ENCODE peak calls at places on chromosomes 5 and 9, in six cellular contexts. T is A549; J is uterus; P is mammary epithelial cell; B is right atrium auricular region; N is CD8-positive, alpha-beta T cell. M is an unnamed sample. For H3K4me1, the result is how much of the 10 kb centered on the place peaks cover.

GRCh38 chr9:134328841-134329575 is 2.8 kb downstream of the RXRA start:
- DNase-seq in T (no peak), J (peak), P (peak), B (peak), N (no peak), M (peak)

GRCh38 chr9:23288545-23288944 is 537.5 kb downstream of the ELAVL2 start:
- DNase-seq in T (no peak), J (no peak), P (no peak), B (no peak), N (no peak), M (no peak)

GRCh38 chr9:114007991-114008666 is 70.0 kb downstream of the AMBP start:
- DNase-seq in T (no peak), J (peak), P (no peak), B (peak), N (no peak), M (peak)

GRCh38 chr5:98510111-98510510 is 263.4 kb upstream of the RGMB start:
- DNase-seq in T (no peak), J (no peak), P (peak), B (no peak), N (no peak), M (no peak)

GRCh38 chr5:147169846-147170245 is 65.0 kb upstream of the STK32A start:
- DNase-seq in T (no peak), J (no peak), P (no peak), B (no peak), N (no peak), M (peak)

GRCh38 chr9:89720721-89721660 is 116.2 kb downstream of the GADD45G start:
- DNase-seq in T (no peak), J (peak), P (no peak), B (no peak), N (no peak), M (no peak)

GRCh38 chr9:72305102-72305546 is 59.9 kb downstream of the ZFAND5 start:
- DNase-seq in T (peak), J (peak), P (no peak), B (peak), N (peak), M (peak)

GRCh38 chr5:56003179-56003578 is 8.4 kb upstream of the IL6ST start:
- DNase-seq in T (peak), J (no peak), P (peak), B (no peak), N (no peak), M (peak)

GRCh38 chr9:137949260-137949659 is 71.7 kb downstream of the CACNA1B start:
- DNase-seq in T (no peak), J (no peak), P (no peak), B (no peak), N (no peak), M (no peak)

GRCh38 chr5:154849791-154850201 is 607 bp downstream of the FAXDC2 start:
- DNase-seq in T (no peak), J (no peak), P (peak), B (no peak), N (no peak), M (peak)

GRCh38 chr5:154851351-154851750 is 948 bp upstream of the FAXDC2 start:
- DNase-seq in T (no peak), J (no peak), P (no peak), B (no peak), N (no peak), M (no peak)

GRCh38 chr5:154849261-154849660 is 1.1 kb downstream of the FAXDC2 start:
- DNase-seq in T (no peak), J (no peak), P (no peak), B (no peak), N (no peak), M (no peak)

GRCh38 chr5:154844800-154845199 is 5.6 kb downstream of the FAXDC2 start:
- DNase-seq in T (no peak), J (no peak), P (no peak), B (no peak), N (no peak), M (no peak)

DNA sequence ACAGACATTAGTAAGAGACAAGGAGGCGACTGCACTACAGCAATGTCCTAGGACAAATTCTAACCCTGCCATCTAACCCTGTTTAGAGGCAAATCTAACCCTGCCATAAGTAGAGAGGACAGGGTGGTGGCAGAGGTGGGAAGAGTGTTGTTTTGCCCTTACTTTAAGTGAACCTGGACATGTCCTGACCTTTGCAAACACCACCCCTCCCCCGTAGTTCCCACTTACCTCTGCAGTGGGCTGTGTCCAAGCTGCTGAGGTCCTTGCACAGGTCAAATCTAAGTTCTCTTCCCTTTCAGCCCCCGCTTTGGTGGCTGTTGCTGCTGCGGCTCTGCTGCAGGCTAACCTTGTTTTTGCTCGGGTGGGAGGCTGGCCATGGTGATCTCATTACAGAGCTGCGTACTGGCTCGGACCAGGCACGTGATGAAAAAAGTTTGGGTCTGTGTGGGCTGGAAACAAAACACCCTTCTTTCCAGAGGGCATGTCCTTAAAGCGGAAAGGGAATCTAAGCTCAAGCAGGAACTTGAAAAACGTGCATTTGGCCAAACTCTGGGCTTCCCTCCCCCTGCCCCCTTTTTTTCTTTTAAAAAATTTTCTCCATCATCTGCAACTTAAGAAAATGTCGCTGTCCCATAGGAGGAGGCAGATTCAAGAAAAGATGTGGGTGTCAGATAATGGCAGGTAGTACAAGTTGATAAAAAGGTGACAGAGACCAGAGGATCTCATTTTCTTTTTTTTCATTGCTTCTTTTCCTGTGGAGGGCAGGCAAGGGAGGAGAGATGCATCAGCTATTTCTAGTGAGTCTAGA is at the start of gene FAXDC2:
- DNase-seq in T (no peak), J (peak), P (peak), B (peak), N (no peak), M (peak)
- H3K4me1 ChIP-seq in T (under half), J (under half), P (under half), B (under half), N (under half), M (under half)

GRCh38 chr9:131334568-131335105 is 45.1 kb downstream of the PLPP7 start:
- DNase-seq in T (no peak), J (no peak), P (no peak), B (peak), N (no peak), M (no peak)
- H3K27ac ChIP-seq in T (peak), J (no peak), P (no peak), B (peak), N (no peak), M (no peak)

GRCh38 chr9:136225748-136226679 is 19.6 kb downstream of the QSOX2 start:
- DNase-seq in T (peak), J (no peak), P (peak), B (no peak), N (peak), M (peak)

GRCh38 chr9:136225366-136225747 is 20.3 kb downstream of the QSOX2 start:
- DNase-seq in T (no peak), J (no peak), P (no peak), B (no peak), N (no peak), M (peak)

GRCh38 chr9:136229096-136230065 is 16.2 kb downstream of the QSOX2 start:
- DNase-seq in T (no peak), J (no peak), P (no peak), B (no peak), N (no peak), M (no peak)

GRCh38 chr9:136228107-136228875 is 17.3 kb downstream of the QSOX2 start:
- DNase-seq in T (peak), J (no peak), P (peak), B (no peak), N (no peak), M (no peak)

DNA sequence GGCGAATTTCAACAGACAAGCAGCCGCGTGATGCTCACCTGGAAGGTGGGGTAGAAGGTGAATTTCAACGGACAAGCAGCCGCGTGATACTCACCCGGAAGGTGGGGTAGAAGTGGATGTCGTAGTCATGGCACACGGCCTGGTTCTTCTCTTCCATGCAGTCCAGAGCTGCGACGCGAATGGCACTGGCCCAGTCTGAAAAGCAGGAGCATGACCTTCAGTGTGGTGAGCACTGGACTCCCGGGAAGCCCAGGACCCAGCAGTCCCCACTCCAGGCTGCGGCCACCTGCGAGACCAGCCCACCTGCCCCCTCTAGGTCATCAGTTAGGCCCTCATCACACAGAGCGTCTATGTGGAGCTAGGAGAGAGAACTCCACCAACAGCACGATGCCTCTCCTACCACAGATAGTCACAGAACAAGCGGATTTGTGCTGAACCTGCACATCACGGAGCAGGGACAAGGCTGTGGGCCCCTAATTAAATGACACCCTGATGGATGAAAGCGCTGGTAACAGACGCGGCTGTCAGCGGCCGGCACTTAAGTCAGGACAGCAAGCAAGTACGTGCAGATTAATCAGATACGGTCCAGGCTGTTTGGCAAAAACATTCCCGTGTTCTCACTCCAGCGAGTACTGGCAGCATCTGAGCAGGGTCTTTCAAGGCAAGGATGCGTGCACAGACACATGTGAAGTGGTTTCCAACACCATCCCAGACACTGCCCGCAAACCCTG is 18.8 kb downstream of the QSOX2 start:
- DNase-seq in T (no peak), J (no peak), P (no peak), B (no peak), N (no peak), M (no peak)
- H3K4me1 ChIP-seq in T (under half), J (under half), P (under half), B (under half), N (under half), M (under half)

GRCh38 chr5:154603485-154603884 is 125.5 kb upstream of the HAND1 start:
- DNase-seq in T (no peak), J (no peak), P (no peak), B (no peak), N (no peak), M (no peak)
- H3K27ac ChIP-seq in T (no peak), J (no peak), P (no peak), B (no peak), N (no peak), M (no peak)

GRCh38 chr5:113519412-113519811 is 5.9 kb downstream of the YTHDC2 start:
- DNase-seq in T (no peak), J (no peak), P (no peak), B (no peak), N (no peak), M (no peak)

GRCh38 chr5:113520429-113520828 is 6.9 kb downstream of the YTHDC2 start:
- DNase-seq in T (no peak), J (no peak), P (peak), B (no peak), N (no peak), M (no peak)

GRCh38 chr5:113523168-113523567 is 9.7 kb downstream of the YTHDC2 start:
- DNase-seq in T (no peak), J (no peak), P (no peak), B (no peak), N (no peak), M (no peak)

GRCh38 chr5:113518884-113519283 is 5.4 kb downstream of the YTHDC2 start:
- DNase-seq in T (no peak), J (no peak), P (no peak), B (no peak), N (no peak), M (no peak)

DNA sequence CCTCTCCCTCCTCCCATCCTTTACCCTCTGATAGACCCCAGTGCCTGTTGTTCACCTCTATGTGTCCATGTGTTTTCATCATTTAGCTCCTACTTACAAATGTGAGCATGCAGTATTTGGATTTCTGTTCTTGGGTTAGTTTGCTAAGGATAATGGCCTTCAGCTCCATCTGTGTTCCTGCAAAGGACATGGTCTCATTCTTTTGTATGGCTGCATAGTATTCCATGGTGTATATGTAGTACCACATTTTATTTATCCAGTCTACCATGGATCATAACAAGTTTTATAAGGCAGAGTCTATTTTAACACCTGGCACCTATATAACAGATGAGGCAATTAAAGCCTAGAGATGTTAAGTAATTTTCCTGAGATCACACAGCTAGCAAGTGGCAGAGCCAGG is 7.4 kb downstream of the YTHDC2 start:
- DNase-seq in T (no peak), J (no peak), P (no peak), B (no peak), N (no peak), M (no peak)
- H3K4me1 ChIP-seq in T (under half), J (under half), P (under half), B (under half), N (under half), M (under half)

GRCh38 chr9:131583342-131583645 is 38.0 kb downstream of the PRRT1B start:
- DNase-seq in T (no peak), J (no peak), P (no peak), B (no peak), N (no peak), M (no peak)

GRCh38 chr9:131585375-131585774 is 40.1 kb downstream of the PRRT1B start:
- DNase-seq in T (no peak), J (peak), P (no peak), B (no peak), N (peak), M (no peak)

GRCh38 chr9:131582466-131583341 is 37.4 kb downstream of the PRRT1B start:
- DNase-seq in T (no peak), J (peak), P (no peak), B (no peak), N (no peak), M (no peak)

GRCh38 chr9:131583836-131584555 is 38.7 kb downstream of the PRRT1B start:
- DNase-seq in T (no peak), J (no peak), P (no peak), B (no peak), N (no peak), M (no peak)

GRCh38 chr9:131584858-131585257 is 39.5 kb downstream of the PRRT1B start:
- DNase-seq in T (no peak), J (no peak), P (no peak), B (no peak), N (no peak), M (no peak)
- H3K27ac ChIP-seq in T (no peak), J (no peak), P (no peak), B (no peak), N (peak), M (peak)

DNA sequence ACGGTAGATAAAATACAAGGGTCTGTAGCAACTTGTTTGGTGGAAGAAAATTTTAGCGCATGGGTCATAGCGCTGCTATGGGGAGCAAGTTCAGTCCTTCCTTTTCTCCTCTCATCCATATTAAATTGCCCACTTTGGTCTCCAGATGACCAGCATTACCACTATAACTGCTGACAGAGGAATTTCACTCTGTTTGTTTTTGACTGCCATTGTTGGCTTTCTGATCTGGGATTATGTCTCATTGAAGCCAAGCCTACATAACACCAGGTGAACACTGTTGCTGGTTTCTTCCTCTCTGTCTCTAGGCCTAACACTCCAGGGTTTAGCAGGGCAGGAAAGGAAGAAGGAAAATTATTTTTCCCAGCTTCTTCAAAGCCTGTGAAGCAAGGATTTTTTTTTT is 6.6 kb upstream of the SUB1 start:
- DNase-seq in T (no peak), J (no peak), P (no peak), B (no peak), N (no peak), M (no peak)
- H3K4me1 ChIP-seq in T (under half), J (under half), P (under half), B (under half), N (under half), M (under half)

DNA sequence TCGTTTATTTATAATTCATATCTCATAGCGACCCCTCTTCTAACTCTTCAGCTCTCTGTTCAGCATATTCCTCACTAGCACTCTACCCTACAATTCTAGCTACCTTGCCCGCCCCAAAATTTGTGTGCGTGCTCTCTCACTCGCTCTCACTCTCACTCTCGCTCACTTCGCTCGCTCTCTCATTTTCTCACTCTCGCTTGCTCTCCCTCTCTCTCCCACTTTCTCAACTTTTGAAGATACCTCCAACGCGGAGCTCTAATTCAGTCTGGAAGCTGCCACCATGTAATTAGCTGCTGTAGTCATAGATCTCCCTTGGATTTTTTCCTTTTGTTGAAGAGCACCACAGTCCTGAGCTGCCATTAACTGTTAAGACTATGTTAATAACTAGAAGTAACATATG is 30.4 kb downstream of the GPR21 start:
- DNase-seq in T (no peak), J (no peak), P (no peak), B (no peak), N (no peak), M (no peak)
- H3K27ac ChIP-seq in T (no peak), J (peak), P (no peak), B (no peak), N (no peak), M (no peak)

M was measured in Peyer's patch.